ENCODE peak calls at places on chromosomes 16 and 17, in four cellular contexts. F is HEK293T, P is NCI-H1436, T is WTC11. V is an unnamed sample.

GRCh38 chr16:3164121-3164991 is 23.6 kb upstream of the OR1F1 start:
- DNase-seq in F (no peak), P (no peak), T (no peak), V (no peak)

GRCh38 chr17:6492892-6493674 is 48.8 kb downstream of the PIMREG start:
- DNase-seq in F (no peak), P (no peak), T (no peak), V (peak)

GRCh38 chr17:29376667-29377268 is 13.4 kb upstream of the TAOK1 start:
- DNase-seq in F (no peak), P (no peak), T (no peak), V (peak)

GRCh38 chr16:50671644-50672260 is 9.4 kb downstream of the SNX20 start:
- DNase-seq in F (peak), P (no peak), T (peak), V (peak)

GRCh38 chr16:72467157-72467759 is 295.3 kb upstream of the PMFBP1 start:
- DNase-seq in F (peak), P (peak), T (no peak), V (peak)

GRCh38 chr16:57694556-57695377 is at the start of gene DRC7:
- DNase-seq in F (peak), P (peak), T (peak), V (peak)

GRCh38 chr16:50152386-50152806 is 710 bp upstream of the TENT4B start:
- DNase-seq in F (no peak), P (no peak), T (no peak), V (peak)

GRCh38 chr17:8162232-8162996 is at the start of gene VAMP2:
- DNase-seq in F (no peak), P (peak), T (peak), V (peak)

GRCh38 chr17:81832608-81833159 is 407 bp downstream of the MCRIP1 start:
- DNase-seq in F (no peak), P (no peak), T (peak), V (peak)

GRCh38 chr17:83152745-83153611 is 73.6 kb downstream of the METRNL start:
- DNase-seq in F (no peak), P (no peak), T (no peak), V (no peak)

GRCh38 chr17:50689251-50689650 is 18.5 kb downstream of the ANKRD40 start:
- DNase-seq in F (no peak), P (no peak), T (no peak), V (no peak)

GRCh38 chr17:1684307-1685189 is at the start of gene PRPF8:
- DNase-seq in F (peak), P (peak), T (peak), V (peak)

GRCh38 chr17:63841350-63842172 is 924 bp downstream of the SMARCD2 start:
- DNase-seq in F (no peak), P (peak), T (peak), V (peak)

GRCh38 chr17:10729334-10730193 is at the start of gene TMEM220:
- DNase-seq in F (peak), P (peak), T (peak), V (no peak)